ENCODE peak calls at places on chromosomes 4 and X, in seven cellular contexts. Q, R, D, M, V, A and G are unnamed samples.

GRCh38 chr4:179307297-179308136 is 1865.3 kb upstream of the AGA start:
- DNase-seq in Q (no peak), R (peak), D (peak), M (no peak), V (peak), A (peak), G (no peak)

GRCh38 chrX:119943185-119943988 is at the start of gene NKAP:
- DNase-seq in Q (peak), R (peak), D (peak), M (peak), V (peak), A (peak), G (peak)

GRCh38 chr4:71259911-71260331 is 78.9 kb upstream of the SLC4A4 start:
- DNase-seq in Q (no peak), R (no peak), D (no peak), M (peak), V (no peak), A (no peak), G (no peak)

GRCh38 chr4:124710253-124710849 is 2.2 kb downstream of the ANKRD50 start:
- DNase-seq in Q (no peak), R (peak), D (no peak), M (no peak), V (peak), A (peak), G (no peak)

GRCh38 chr4:132284910-132285426 is 864.1 kb upstream of the PCDH10 start:
- DNase-seq in Q (no peak), R (no peak), D (no peak), M (no peak), V (no peak), A (no peak), G (no peak)

GRCh38 chr4:151522790-151523332 is 113.9 kb downstream of the FHIP1A start:
- DNase-seq in Q (no peak), R (no peak), D (no peak), M (no peak), V (no peak), A (no peak), G (no peak)

GRCh38 chr4:22552802-22553201 is 36.9 kb upstream of the ADGRA3 start:
- DNase-seq in Q (no peak), R (no peak), D (no peak), M (no peak), V (peak), A (no peak), G (no peak)

GRCh38 chrX:115367956-115368355 is 78.4 kb downstream of the LUZP4 start:
- DNase-seq in Q (no peak), R (no peak), D (no peak), M (no peak), V (peak), A (peak), G (no peak)

GRCh38 chrX:22650691-22651090 is 349.1 kb upstream of the DDX53 start:
- DNase-seq in Q (no peak), R (no peak), D (no peak), M (no peak), V (no peak), A (no peak), G (peak)

GRCh38 chrX:39619182-39620009 is 478.4 kb downstream of the BCOR start:
- DNase-seq in Q (no peak), R (no peak), D (no peak), M (no peak), V (no peak), A (no peak), G (no peak)

GRCh38 chr4:67727124-67727850 is 26.3 kb upstream of the UBA6 start:
- DNase-seq in Q (no peak), R (no peak), D (peak), M (no peak), V (peak), A (peak), G (no peak)

GRCh38 chrX:133640161-133641015 is 225.1 kb upstream of the GPC4 start:
- DNase-seq in Q (no peak), R (peak), D (no peak), M (no peak), V (peak), A (no peak), G (no peak)

GRCh38 chr4:94626942-94627341 is 130.8 kb upstream of the BMPR1B start:
- DNase-seq in Q (no peak), R (no peak), D (no peak), M (no peak), V (no peak), A (no peak), G (no peak)

GRCh38 chr4:183987529-183987946 is 82.4 kb downstream of the STOX2 start:
- DNase-seq in Q (peak), R (peak), D (no peak), M (peak), V (peak), A (peak), G (peak)

GRCh38 chrX:9775930-9776329 is 10.3 kb upstream of the GPR143 start:
- DNase-seq in Q (no peak), R (peak), D (peak), M (no peak), V (no peak), A (no peak), G (no peak)

GRCh38 chr4:167645358-167645757 is 411.1 kb upstream of the SPOCK3 start:
- DNase-seq in Q (no peak), R (no peak), D (no peak), M (no peak), V (no peak), A (no peak), G (no peak)

DNA sequence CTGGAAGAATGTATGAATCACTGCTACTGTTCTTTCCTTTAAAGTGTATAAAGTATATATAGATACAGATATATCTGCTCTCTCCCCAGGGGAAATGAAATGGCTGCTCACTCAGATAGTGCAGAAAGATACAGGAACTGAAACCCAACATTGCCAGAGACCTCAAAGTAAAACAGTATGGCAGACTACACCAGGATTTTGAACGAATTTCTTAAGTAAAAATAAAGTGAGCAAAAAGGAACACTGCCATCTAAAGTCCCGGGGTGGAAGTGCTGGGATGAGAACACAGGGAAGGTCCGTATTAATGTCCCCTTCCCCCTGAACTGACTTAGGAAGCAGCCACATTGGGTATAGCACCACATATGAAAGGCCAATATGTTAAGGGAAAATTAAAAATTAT is 93.4 kb downstream of the TMA16 start:
- DNase-seq in Q (no peak), R (no peak), D (peak), M (no peak), V (peak), A (no peak), G (no peak)
- TF ChIP-seq CTCF in Q (peak), R (peak), D (peak), M (no peak), V (no peak), A (peak), G (no peak)

GRCh38 chr4:8940792-8941491 is 69.3 kb upstream of the HMX1 start:
- DNase-seq in Q (no peak), R (peak), D (peak), M (no peak), V (no peak), A (no peak), G (no peak)
- TF ChIP-seq CTCF in Q (no peak), R (peak), D (peak), M (no peak), V (no peak), A (no peak), G (no peak)

GRCh38 chr4:122728781-122729330 is 3.6 kb upstream of the BBS12 start:
- DNase-seq in Q (no peak), R (no peak), D (no peak), M (no peak), V (no peak), A (no peak), G (no peak)

GRCh38 chr4:122731676-122732075 is 828 bp upstream of the BBS12 start:
- DNase-seq in Q (no peak), R (no peak), D (no peak), M (no peak), V (no peak), A (no peak), G (no peak)

GRCh38 chr4:122733805-122734155 is 1.3 kb downstream of the BBS12 start:
- DNase-seq in Q (no peak), R (no peak), D (no peak), M (no peak), V (peak), A (no peak), G (no peak)

GRCh38 chr4:122732329-122733026 is at the start of gene BBS12:
- DNase-seq in Q (peak), R (peak), D (peak), M (peak), V (peak), A (peak), G (peak)
- TF ChIP-seq CTCF in Q (peak), R (peak), D (peak), M (no peak), V (peak), A (peak), G (no peak)

DNA sequence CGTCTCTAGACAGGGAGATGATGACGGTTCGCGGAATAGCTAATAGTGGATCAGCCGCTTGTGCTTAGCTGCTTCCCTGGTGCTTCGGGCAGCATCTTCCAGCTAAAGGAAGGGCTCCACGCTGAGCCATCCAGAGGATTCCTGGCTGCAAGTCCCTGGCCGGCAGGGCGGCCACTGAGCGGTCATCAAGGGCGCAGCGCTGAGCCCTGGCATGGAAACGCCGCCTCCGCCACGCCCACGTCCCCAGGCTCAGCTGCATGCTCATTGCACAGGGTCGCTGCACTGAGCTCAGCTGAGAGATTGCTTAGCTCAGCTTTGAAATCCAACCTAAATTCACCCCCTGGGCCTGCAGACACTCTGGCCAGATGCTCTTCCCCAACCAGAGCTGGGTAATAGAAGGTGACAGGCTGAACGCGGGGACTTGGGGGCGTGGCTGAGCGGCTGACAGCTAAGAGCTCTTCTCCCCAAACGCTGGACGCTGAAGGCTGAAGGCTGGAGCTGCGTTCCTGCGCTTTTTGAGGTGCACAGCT is 118.2 kb upstream of the KIT start:
- DNase-seq in Q (peak), R (peak), D (no peak), M (no peak), V (peak), A (peak), G (peak)
- TF ChIP-seq CTCF in Q (peak), R (peak), D (no peak), M (no peak), V (no peak), A (no peak), G (no peak)

GRCh38 chrX:96211953-96212352 is 472.7 kb upstream of the DIAPH2 start:
- DNase-seq in Q (no peak), R (no peak), D (peak), M (no peak), V (no peak), A (no peak), G (no peak)
- TF ChIP-seq CTCF in Q (no peak), R (no peak), D (no peak), M (no peak), V (no peak), A (no peak), G (no peak)

GRCh38 chr4:38519671-38520070 is 144.3 kb upstream of the KLF3 start:
- DNase-seq in Q (no peak), R (no peak), D (no peak), M (no peak), V (no peak), A (no peak), G (no peak)
- TF ChIP-seq CTCF in Q (no peak), R (no peak), D (no peak), M (no peak), V (no peak), A (no peak), G (no peak)

DNA sequence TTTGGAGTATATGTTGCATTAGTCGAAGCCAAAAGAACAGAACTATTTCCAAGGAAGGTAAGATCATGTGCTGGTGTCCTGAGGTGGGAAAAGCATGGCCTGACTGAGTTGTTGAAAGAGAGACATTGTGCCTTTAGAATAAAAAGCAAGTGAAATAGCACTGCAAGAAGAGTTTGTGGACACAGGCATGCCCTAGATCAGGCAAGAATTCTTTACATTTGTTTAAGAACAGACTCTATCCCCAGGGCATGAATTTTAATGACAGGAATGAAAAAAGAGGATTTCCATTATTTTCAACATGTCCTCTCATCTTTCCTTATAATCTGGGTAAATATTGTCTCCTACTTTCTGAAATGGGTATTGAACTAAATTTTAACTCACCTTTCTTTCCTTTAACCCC is 516.2 kb upstream of the GALNT7 start:
- DNase-seq in Q (no peak), R (no peak), D (no peak), M (no peak), V (no peak), A (no peak), G (no peak)
- TF ChIP-seq CTCF in Q (no peak), R (no peak), D (no peak), M (no peak), V (no peak), A (no peak), G (no peak)